ENCODE peak calls at places on chromosomes 6 and 20, in ten cellular contexts. Z is AG04450, I is A549, J is left ventricle myocardium inferior, L is tibial artery, O is small intestine, U is OCI-LY7, P is BE2C, A is lower lobe of right lung, C is transverse colon. E is an unnamed sample.

GRCh38 chr20:21241400-21241799 is 61.7 kb upstream of the XRN2 start:
- DNase-seq in Z (no peak), I (no peak), J (no peak), L (no peak), O (no peak), U (no peak), P (no peak), A (no peak), C (no peak), E (no peak)

GRCh38 chr6:130713144-130713543 is 114.1 kb upstream of the SMLR1 start:
- DNase-seq in Z (no peak), I (no peak), J (no peak), L (no peak), O (no peak), U (no peak), P (no peak), A (no peak), C (no peak), E (no peak)

GRCh38 chr6:25070547-25071366 is 135.0 kb upstream of the RIPOR2 start:
- DNase-seq in Z (peak; percentile 72), I (peak; percentile 68), J (peak; percentile 58), L (peak; percentile 80), O (peak; percentile 72), U (peak; percentile 90), P (peak; percentile 71), A (peak; percentile 78), C (peak; percentile 84), E (peak; percentile 68)

GRCh38 chr20:60389441-60389840 is 431.2 kb downstream of the CDH26 start:
- DNase-seq in Z (no peak), I (no peak), J (no peak), L (no peak), O (no peak), U (no peak), P (no peak), A (no peak), C (no peak), E (no peak)

GRCh38 chr20:63580796-63581461 is 6.9 kb upstream of the HELZ2 start:
- DNase-seq in Z (no peak), I (peak; percentile 53), J (no peak), L (no peak), O (peak; percentile 37), U (peak; percentile 57), P (peak; percentile 52), A (no peak), C (peak; percentile 50), E (peak; percentile 42)

GRCh38 chr6:37456126-37456525 is 23.1 kb downstream of the CMTR1 start:
- DNase-seq in Z (peak; percentile 29), I (no peak), J (no peak), L (no peak), O (no peak), U (no peak), P (no peak), A (no peak), C (no peak), E (no peak)

GRCh38 chr20:54708229-54708628 is 232.8 kb downstream of the DOK5 start:
- DNase-seq in Z (no peak), I (no peak), J (no peak), L (no peak), O (no peak), U (no peak), P (no peak), A (no peak), C (no peak), E (no peak)

GRCh38 chr6:3419624-3420272 is 37.1 kb downstream of the SLC22A23 start:
- DNase-seq in Z (no peak), I (no peak), J (no peak), L (no peak), O (peak; percentile 56), U (no peak), P (no peak), A (no peak), C (no peak), E (no peak)

GRCh38 chr6:119604124-119604523 is 254.6 kb upstream of the MAN1A1 start:
- DNase-seq in Z (no peak), I (no peak), J (no peak), L (no peak), O (no peak), U (no peak), P (no peak), A (no peak), C (no peak), E (no peak)

GRCh38 chr6:162249907-162250642 is 477.5 kb downstream of the PRKN start:
- DNase-seq in Z (no peak), I (no peak), J (no peak), L (no peak), O (no peak), U (no peak), P (no peak), A (no peak), C (no peak), E (no peak)

GRCh38 chr20:38610521-38610920 is 8.9 kb downstream of the ARHGAP40 start:
- DNase-seq in Z (no peak), I (no peak), J (no peak), L (no peak), O (no peak), U (no peak), P (no peak), A (no peak), C (no peak), E (no peak)

GRCh38 chr20:61753196-61753942 is 312.3 kb downstream of the TAF4 start:
- DNase-seq in Z (peak; percentile 7), I (no peak), J (no peak), L (no peak), O (no peak), U (no peak), P (no peak), A (peak; percentile 8), C (no peak), E (no peak)

GRCh38 chr20:34922654-34923381 is 32.8 kb downstream of the GSS start:
- DNase-seq in Z (peak; percentile 62), I (peak; percentile 60), J (no peak), L (no peak), O (peak; percentile 42), U (no peak), P (no peak), A (no peak), C (no peak), E (no peak)

GRCh38 chr6:56399672-56400263 is 152.4 kb upstream of the COL21A1 start:
- DNase-seq in Z (no peak), I (peak; percentile 69), J (no peak), L (no peak), O (peak; percentile 93), U (no peak), P (no peak), A (no peak), C (no peak), E (no peak)

GRCh38 chr6:84271086-84271716 is 43.8 kb upstream of the CEP162 start:
- DNase-seq in Z (no peak), I (no peak), J (no peak), L (no peak), O (no peak), U (no peak), P (no peak), A (no peak), C (no peak), E (no peak)

DNA sequence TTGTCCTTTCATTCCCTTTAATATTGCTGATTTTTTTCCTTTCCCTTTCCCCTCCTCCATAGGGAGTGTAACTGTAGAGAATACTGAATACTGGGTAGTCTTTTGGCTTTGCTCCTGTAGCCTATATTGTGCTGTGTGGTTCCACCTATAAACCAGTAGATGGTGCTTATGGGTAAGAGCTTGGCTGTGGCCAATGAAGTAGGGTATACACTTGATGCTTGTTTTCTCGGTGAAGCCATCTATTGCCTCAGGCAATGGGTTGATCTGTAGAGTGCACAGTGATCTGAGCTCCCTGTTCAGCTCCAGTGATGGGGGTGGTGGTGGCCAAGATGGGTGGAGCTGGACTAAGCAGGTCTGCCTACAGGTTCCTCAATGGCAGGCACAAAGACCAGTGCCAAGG is 203.3 kb upstream of the IMPG1 start:
- DNase-seq in Z (no peak), I (no peak), J (no peak), L (no peak), O (no peak), U (no peak), P (no peak), A (no peak), C (no peak), E (no peak)
- H3K9me3 ChIP-seq in Z (peaks cover 17% of the 10 kb centered on the region), I (no peaks in the 10 kb centered on the region), J (peaks cover 89% of the 10 kb centered on the region), L (peaks cover 2% of the 10 kb centered on the region), O (no peaks in the 10 kb centered on the region), U (no peaks in the 10 kb centered on the region), P (no peaks in the 10 kb centered on the region), A (no peaks in the 10 kb centered on the region), C (no peaks in the 10 kb centered on the region), E (no peaks in the 10 kb centered on the region)

GRCh38 chr6:164616917-164617524 is 692.4 kb downstream of the C6orf118 start:
- DNase-seq in Z (no peak), I (no peak), J (no peak), L (no peak), O (no peak), U (no peak), P (no peak), A (no peak), C (no peak), E (no peak)

DNA sequence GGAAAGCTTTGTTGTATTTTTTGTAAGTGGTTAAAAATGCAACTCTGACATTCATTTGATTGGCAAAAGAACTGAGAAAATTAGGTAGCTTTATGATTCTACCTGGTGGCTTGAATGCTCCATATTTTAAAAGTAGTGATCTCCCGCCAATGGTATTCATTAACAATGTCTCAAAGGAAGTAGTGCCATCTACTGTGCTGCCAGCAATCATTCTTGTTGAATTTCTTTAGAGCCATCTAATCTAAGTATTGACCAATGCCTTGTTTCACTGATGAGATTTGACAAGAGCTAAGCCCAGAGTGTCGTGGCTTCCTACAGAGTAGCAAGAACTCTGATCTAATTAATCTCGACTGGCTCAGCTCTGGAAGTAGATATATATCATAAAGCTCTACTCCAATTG is 696.7 kb downstream of the C6orf118 start:
- DNase-seq in Z (no peak), I (no peak), J (no peak), L (no peak), O (no peak), U (no peak), P (no peak), A (no peak), C (no peak), E (no peak)
- H3K9me3 ChIP-seq in Z (peaks cover 7% of the 10 kb centered on the region), I (no peaks in the 10 kb centered on the region), J (no peaks in the 10 kb centered on the region), L (no peaks in the 10 kb centered on the region), O (no peaks in the 10 kb centered on the region), U (no peaks in the 10 kb centered on the region), P (no peaks in the 10 kb centered on the region), A (no peaks in the 10 kb centered on the region), C (no peaks in the 10 kb centered on the region), E (no peaks in the 10 kb centered on the region)

GRCh38 chr6:85406641-85407075 is 43.2 kb upstream of the NT5E start:
- DNase-seq in Z (no peak), I (no peak), J (no peak), L (no peak), O (no peak), U (no peak), P (no peak), A (no peak), C (no peak), E (no peak)
- H3K9me3 ChIP-seq in Z (no peaks in the 10 kb centered on the region), I (no peaks in the 10 kb centered on the region), J (no peaks in the 10 kb centered on the region), L (no peaks in the 10 kb centered on the region), O (no peaks in the 10 kb centered on the region), U (no peaks in the 10 kb centered on the region), P (no peaks in the 10 kb centered on the region), A (no peaks in the 10 kb centered on the region), C (no peaks in the 10 kb centered on the region), E (no peaks in the 10 kb centered on the region)

DNA sequence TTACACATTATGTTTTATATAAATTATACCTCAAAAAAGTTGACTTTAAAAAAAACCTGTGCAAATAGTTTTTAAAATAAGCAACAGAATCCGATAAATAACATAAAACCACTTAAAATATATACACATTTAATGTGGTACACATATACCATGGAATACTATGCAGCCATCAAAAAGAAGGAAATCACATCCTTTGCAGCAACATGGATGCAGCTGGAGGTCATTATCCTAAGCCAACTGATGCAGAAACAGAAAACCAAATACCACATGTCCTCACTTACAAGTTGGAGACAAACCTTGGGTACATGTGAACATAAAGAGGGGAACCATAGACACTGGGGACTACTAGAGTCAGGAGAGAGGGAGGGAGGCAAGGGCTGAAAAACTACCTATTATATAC is 4.0 kb upstream of the DEFB121 start:
- DNase-seq in Z (no peak), I (no peak), J (no peak), L (no peak), O (no peak), U (no peak), P (no peak), A (no peak), C (no peak), E (no peak)
- H3K9me3 ChIP-seq in Z (no peaks in the 10 kb centered on the region), I (no peaks in the 10 kb centered on the region), J (peaks cover 3% of the 10 kb centered on the region), L (no peaks in the 10 kb centered on the region), O (no peaks in the 10 kb centered on the region), U (no peaks in the 10 kb centered on the region), P (no peaks in the 10 kb centered on the region), A (no peaks in the 10 kb centered on the region), C (no peaks in the 10 kb centered on the region), E (no peaks in the 10 kb centered on the region)

E was measured in T-helper 17 cell.